ENCODE peak calls at places on chromosomes 11 and 22, in six cellular contexts. One of them, this sample, is unnamed.

GRCh38 chr11:14764899-14765527 is 121.4 kb downstream of the PDE3B start:
- DNase-seq in hippocampal formation: no peak
- DNase-seq in ACHN: no peak
- DNase-seq in endothelial cell: no peak
- DNase-seq in tibial artery: no peak
- DNase-seq in activated CD4-positive, alpha-beta memory T cell treated with anti-CD3 and anti-CD28 coated beads for 36 hours: peak; percentile 31
- DNase-seq in this sample: peak; percentile 63

GRCh38 chr11:59556115-59556882 is 45.0 kb downstream of the OR4D9 start:
- DNase-seq in hippocampal formation: peak; percentile 40
- DNase-seq in ACHN: peak; percentile 49
- DNase-seq in endothelial cell: peak; percentile 59
- DNase-seq in tibial artery: peak; percentile 64
- DNase-seq in activated CD4-positive, alpha-beta memory T cell treated with anti-CD3 and anti-CD28 coated beads for 36 hours: peak; percentile 86
- DNase-seq in this sample: peak; percentile 89

GRCh38 chr22:19799322-19800190 is 39.0 kb downstream of the TBX1 start:
- DNase-seq in hippocampal formation: no peak
- DNase-seq in ACHN: no peak
- DNase-seq in endothelial cell: no peak
- DNase-seq in tibial artery: peak; percentile 54
- DNase-seq in activated CD4-positive, alpha-beta memory T cell treated with anti-CD3 and anti-CD28 coated beads for 36 hours: no peak
- DNase-seq in this sample: no peak

GRCh38 chr22:38310518-38311330 is 6.5 kb downstream of the CSNK1E start:
- DNase-seq in hippocampal formation: no peak
- DNase-seq in ACHN: no peak
- DNase-seq in endothelial cell: no peak
- DNase-seq in tibial artery: no peak
- DNase-seq in activated CD4-positive, alpha-beta memory T cell treated with anti-CD3 and anti-CD28 coated beads for 36 hours: peak; percentile 18
- DNase-seq in this sample: no peak

GRCh38 chr11:44088871-44089270 is 6.6 kb upstream of the EXT2 start:
- DNase-seq in hippocampal formation: no peak
- DNase-seq in ACHN: no peak
- DNase-seq in endothelial cell: no peak
- DNase-seq in tibial artery: no peak
- DNase-seq in activated CD4-positive, alpha-beta memory T cell treated with anti-CD3 and anti-CD28 coated beads for 36 hours: no peak
- DNase-seq in this sample: no peak

GRCh38 chr11:29119691-29120328 is 897.0 kb downstream of the KCNA4 start:
- DNase-seq in hippocampal formation: no peak
- DNase-seq in ACHN: peak; percentile 32
- DNase-seq in endothelial cell: no peak
- DNase-seq in tibial artery: no peak
- DNase-seq in activated CD4-positive, alpha-beta memory T cell treated with anti-CD3 and anti-CD28 coated beads for 36 hours: no peak
- DNase-seq in this sample: no peak

GRCh38 chr11:35814720-35815305 is 129.0 kb upstream of the LDLRAD3 start:
- DNase-seq in hippocampal formation: no peak
- DNase-seq in ACHN: no peak
- DNase-seq in endothelial cell: no peak
- DNase-seq in tibial artery: no peak
- DNase-seq in activated CD4-positive, alpha-beta memory T cell treated with anti-CD3 and anti-CD28 coated beads for 36 hours: no peak
- DNase-seq in this sample: no peak

GRCh38 chr11:131354251-131354701 is 16.1 kb upstream of the NTM start:
- DNase-seq in hippocampal formation: no peak
- DNase-seq in ACHN: no peak
- DNase-seq in endothelial cell: no peak
- DNase-seq in tibial artery: no peak
- DNase-seq in activated CD4-positive, alpha-beta memory T cell treated with anti-CD3 and anti-CD28 coated beads for 36 hours: no peak
- DNase-seq in this sample: no peak

GRCh38 chr11:87425391-87425790 is 387.7 kb downstream of the TMEM135 start:
- DNase-seq in hippocampal formation: no peak
- DNase-seq in ACHN: no peak
- DNase-seq in endothelial cell: no peak
- DNase-seq in tibial artery: no peak
- DNase-seq in activated CD4-positive, alpha-beta memory T cell treated with anti-CD3 and anti-CD28 coated beads for 36 hours: no peak
- DNase-seq in this sample: no peak

GRCh38 chr11:2687782-2688191 is 12.0 kb downstream of the KCNQ1OT1 start:
- DNase-seq in hippocampal formation: no peak
- DNase-seq in ACHN: no peak
- DNase-seq in endothelial cell: no peak
- DNase-seq in tibial artery: peak; percentile 10
- DNase-seq in activated CD4-positive, alpha-beta memory T cell treated with anti-CD3 and anti-CD28 coated beads for 36 hours: no peak
- DNase-seq in this sample: no peak

GRCh38 chr11:130720232-130720787 is 196.0 kb downstream of the SNX19 start:
- DNase-seq in hippocampal formation: no peak
- DNase-seq in ACHN: no peak
- DNase-seq in endothelial cell: no peak
- DNase-seq in tibial artery: no peak
- DNase-seq in activated CD4-positive, alpha-beta memory T cell treated with anti-CD3 and anti-CD28 coated beads for 36 hours: no peak
- DNase-seq in this sample: no peak

GRCh38 chr22:50059185-50059880 is 1.2 kb upstream of the TTLL8 start:
- DNase-seq in hippocampal formation: no peak
- DNase-seq in ACHN: peak; percentile 3
- DNase-seq in endothelial cell: peak; percentile 52
- DNase-seq in tibial artery: no peak
- DNase-seq in activated CD4-positive, alpha-beta memory T cell treated with anti-CD3 and anti-CD28 coated beads for 36 hours: no peak
- DNase-seq in this sample: no peak

GRCh38 chr22:44671742-44672141 is 30.3 kb upstream of the PRR5 start:
- DNase-seq in hippocampal formation: no peak
- DNase-seq in ACHN: no peak
- DNase-seq in endothelial cell: no peak
- DNase-seq in tibial artery: no peak
- DNase-seq in activated CD4-positive, alpha-beta memory T cell treated with anti-CD3 and anti-CD28 coated beads for 36 hours: peak; percentile 28
- DNase-seq in this sample: peak; percentile 64

GRCh38 chr11:44936527-44936926 is 14.2 kb downstream of the TP53I11 start:
- DNase-seq in hippocampal formation: peak; percentile 83
- DNase-seq in ACHN: peak; percentile 68
- DNase-seq in endothelial cell: peak; percentile 93
- DNase-seq in tibial artery: peak; percentile 82
- DNase-seq in activated CD4-positive, alpha-beta memory T cell treated with anti-CD3 and anti-CD28 coated beads for 36 hours: peak; percentile 89
- DNase-seq in this sample: peak; percentile 88

GRCh38 chr11:88105952-88106351 is 69.3 kb downstream of the RAB38 start:
- DNase-seq in hippocampal formation: no peak
- DNase-seq in ACHN: no peak
- DNase-seq in endothelial cell: no peak
- DNase-seq in tibial artery: no peak
- DNase-seq in activated CD4-positive, alpha-beta memory T cell treated with anti-CD3 and anti-CD28 coated beads for 36 hours: no peak
- DNase-seq in this sample: no peak

GRCh38 chr22:48535868-48536690 is 1291.6 kb downstream of the BRD1 start:
- DNase-seq in hippocampal formation: peak; percentile 62
- DNase-seq in ACHN: no peak
- DNase-seq in endothelial cell: no peak
- DNase-seq in tibial artery: no peak
- DNase-seq in activated CD4-positive, alpha-beta memory T cell treated with anti-CD3 and anti-CD28 coated beads for 36 hours: no peak
- DNase-seq in this sample: no peak

GRCh38 chr11:12137005-12137690 is 26.8 kb downstream of the MICAL2 start:
- DNase-seq in hippocampal formation: no peak
- DNase-seq in ACHN: no peak
- DNase-seq in endothelial cell: no peak
- DNase-seq in tibial artery: no peak
- DNase-seq in activated CD4-positive, alpha-beta memory T cell treated with anti-CD3 and anti-CD28 coated beads for 36 hours: no peak
- DNase-seq in this sample: no peak

GRCh38 chr11:111532365-111532709 is 8.2 kb upstream of the LAYN start:
- DNase-seq in hippocampal formation: no peak
- DNase-seq in ACHN: no peak
- DNase-seq in endothelial cell: no peak
- DNase-seq in tibial artery: no peak
- DNase-seq in activated CD4-positive, alpha-beta memory T cell treated with anti-CD3 and anti-CD28 coated beads for 36 hours: no peak
- DNase-seq in this sample: no peak

GRCh38 chr11:105613183-105613582 is 3.3 kb downstream of the GRIA4 start:
- DNase-seq in hippocampal formation: no peak
- DNase-seq in ACHN: no peak
- DNase-seq in endothelial cell: no peak
- DNase-seq in tibial artery: no peak
- DNase-seq in activated CD4-positive, alpha-beta memory T cell treated with anti-CD3 and anti-CD28 coated beads for 36 hours: no peak
- DNase-seq in this sample: no peak

GRCh38 chr11:57635236-57635635 is 14.5 kb downstream of the YPEL4 start:
- DNase-seq in hippocampal formation: no peak
- DNase-seq in ACHN: no peak
- DNase-seq in endothelial cell: no peak
- DNase-seq in tibial artery: no peak
- DNase-seq in activated CD4-positive, alpha-beta memory T cell treated with anti-CD3 and anti-CD28 coated beads for 36 hours: no peak
- DNase-seq in this sample: no peak

GRCh38 chr11:65833297-65834030 is at the start of gene SNX32:
- DNase-seq in hippocampal formation: peak; percentile 94
- DNase-seq in ACHN: no peak
- DNase-seq in endothelial cell: peak; percentile 93
- DNase-seq in tibial artery: peak; percentile 95
- DNase-seq in activated CD4-positive, alpha-beta memory T cell treated with anti-CD3 and anti-CD28 coated beads for 36 hours: peak; percentile 98
- DNase-seq in this sample: peak; percentile 98

GRCh38 chr22:22424210-22424800 is 84.2 kb downstream of the ZNF280B start:
- DNase-seq in hippocampal formation: no peak
- DNase-seq in ACHN: no peak
- DNase-seq in endothelial cell: no peak
- DNase-seq in tibial artery: no peak
- DNase-seq in activated CD4-positive, alpha-beta memory T cell treated with anti-CD3 and anti-CD28 coated beads for 36 hours: no peak
- DNase-seq in this sample: no peak

GRCh38 chr22:21594865-21595452 is 27.4 kb downstream of the UBE2L3 start:
- DNase-seq in hippocampal formation: no peak
- DNase-seq in ACHN: no peak
- DNase-seq in endothelial cell: no peak
- DNase-seq in tibial artery: no peak
- DNase-seq in activated CD4-positive, alpha-beta memory T cell treated with anti-CD3 and anti-CD28 coated beads for 36 hours: no peak
- DNase-seq in this sample: no peak

GRCh38 chr11:71964641-71965040 is 34.1 kb upstream of the IL18BP start:
- DNase-seq in hippocampal formation: no peak
- DNase-seq in ACHN: no peak
- DNase-seq in endothelial cell: no peak
- DNase-seq in tibial artery: no peak
- DNase-seq in activated CD4-positive, alpha-beta memory T cell treated with anti-CD3 and anti-CD28 coated beads for 36 hours: no peak
- DNase-seq in this sample: no peak

GRCh38 chr11:12909866-12910265 is 99.2 kb upstream of the RASSF10 start:
- DNase-seq in hippocampal formation: no peak
- DNase-seq in ACHN: no peak
- DNase-seq in endothelial cell: no peak
- DNase-seq in tibial artery: no peak
- DNase-seq in activated CD4-positive, alpha-beta memory T cell treated with anti-CD3 and anti-CD28 coated beads for 36 hours: no peak
- DNase-seq in this sample: no peak

GRCh38 chr11:57536947-57537654 is at the start of gene SMTNL1:
- DNase-seq in hippocampal formation: no peak
- DNase-seq in ACHN: no peak
- DNase-seq in endothelial cell: peak; percentile 38
- DNase-seq in tibial artery: no peak
- DNase-seq in activated CD4-positive, alpha-beta memory T cell treated with anti-CD3 and anti-CD28 coated beads for 36 hours: no peak
- DNase-seq in this sample: no peak

GRCh38 chr22:45629469-45630089 is 42.1 kb upstream of the ATXN10 start:
- DNase-seq in hippocampal formation: no peak
- DNase-seq in ACHN: no peak
- DNase-seq in endothelial cell: no peak
- DNase-seq in tibial artery: no peak
- DNase-seq in activated CD4-positive, alpha-beta memory T cell treated with anti-CD3 and anti-CD28 coated beads for 36 hours: no peak
- DNase-seq in this sample: peak; percentile 26